ENCODE peak calls at places on chromosomes 7 and 10, in ten cellular contexts. One of them, this sample, is unnamed.

GRCh38 chr10:62185914-62186692 is 82.5 kb downstream of the RTKN2 start:
- DNase-seq in AG10803: no peak
- DNase-seq in CD8-positive, alpha-beta T cell: no peak
- DNase-seq in coronary artery: no peak
- DNase-seq in RWPE1: no peak
- DNase-seq in A549: no peak
- DNase-seq in fibroblast of pulmonary artery: no peak
- DNase-seq in heart left ventricle: no peak
- DNase-seq in heart right ventricle: no peak
- DNase-seq in IMR-90: no peak
- DNase-seq in this sample: peak

GRCh38 chr10:124619195-124619594 is 125.0 kb downstream of the FAM53B start:
- DNase-seq in AG10803: no peak
- DNase-seq in CD8-positive, alpha-beta T cell: no peak
- DNase-seq in coronary artery: no peak
- DNase-seq in RWPE1: peak
- DNase-seq in A549: no peak
- DNase-seq in fibroblast of pulmonary artery: no peak
- DNase-seq in heart left ventricle: no peak
- DNase-seq in heart right ventricle: no peak
- DNase-seq in IMR-90: peak
- DNase-seq in this sample: peak

GRCh38 chr10:129192344-129193128 is 274.5 kb upstream of the MGMT start:
- DNase-seq in AG10803: no peak
- DNase-seq in CD8-positive, alpha-beta T cell: no peak
- DNase-seq in coronary artery: no peak
- DNase-seq in RWPE1: peak
- DNase-seq in A549: no peak
- DNase-seq in fibroblast of pulmonary artery: no peak
- DNase-seq in heart left ventricle: peak
- DNase-seq in heart right ventricle: peak
- DNase-seq in IMR-90: no peak
- DNase-seq in this sample: no peak

GRCh38 chr10:118405933-118406332 is 63.8 kb upstream of the FAM204A start:
- DNase-seq in AG10803: peak
- DNase-seq in CD8-positive, alpha-beta T cell: no peak
- DNase-seq in coronary artery: no peak
- DNase-seq in RWPE1: no peak
- DNase-seq in A549: no peak
- DNase-seq in fibroblast of pulmonary artery: no peak
- DNase-seq in heart left ventricle: no peak
- DNase-seq in heart right ventricle: no peak
- DNase-seq in IMR-90: no peak
- DNase-seq in this sample: no peak

GRCh38 chr7:84507529-84507928 is 312.9 kb upstream of the SEMA3A start:
- DNase-seq in AG10803: no peak
- DNase-seq in CD8-positive, alpha-beta T cell: no peak
- DNase-seq in coronary artery: no peak
- DNase-seq in RWPE1: no peak
- DNase-seq in A549: no peak
- DNase-seq in fibroblast of pulmonary artery: no peak
- DNase-seq in heart left ventricle: no peak
- DNase-seq in heart right ventricle: no peak
- DNase-seq in IMR-90: no peak
- DNase-seq in this sample: no peak

GRCh38 chr10:4256971-4257370 is 472.0 kb upstream of the KLF6 start:
- DNase-seq in AG10803: no peak
- DNase-seq in CD8-positive, alpha-beta T cell: no peak
- DNase-seq in coronary artery: no peak
- DNase-seq in RWPE1: no peak
- DNase-seq in A549: no peak
- DNase-seq in fibroblast of pulmonary artery: no peak
- DNase-seq in heart left ventricle: no peak
- DNase-seq in heart right ventricle: no peak
- DNase-seq in IMR-90: no peak
- DNase-seq in this sample: no peak

GRCh38 chr7:2629740-2630681 is 1.8 kb upstream of the TTYH3 start:
- DNase-seq in AG10803: peak
- DNase-seq in CD8-positive, alpha-beta T cell: no peak
- DNase-seq in coronary artery: no peak
- DNase-seq in RWPE1: no peak
- DNase-seq in A549: no peak
- DNase-seq in fibroblast of pulmonary artery: peak
- DNase-seq in heart left ventricle: no peak
- DNase-seq in heart right ventricle: no peak
- DNase-seq in IMR-90: peak
- DNase-seq in this sample: no peak

GRCh38 chr10:44982496-44982895 is 3.9 kb upstream of the DEPP1 start:
- DNase-seq in AG10803: no peak
- DNase-seq in CD8-positive, alpha-beta T cell: no peak
- DNase-seq in coronary artery: no peak
- DNase-seq in RWPE1: no peak
- DNase-seq in A549: no peak
- DNase-seq in fibroblast of pulmonary artery: no peak
- DNase-seq in heart left ventricle: no peak
- DNase-seq in heart right ventricle: no peak
- DNase-seq in IMR-90: no peak
- DNase-seq in this sample: no peak

GRCh38 chr7:28855538-28856217 is 102.5 kb downstream of the TRIL start:
- DNase-seq in AG10803: peak
- DNase-seq in CD8-positive, alpha-beta T cell: no peak
- DNase-seq in coronary artery: no peak
- DNase-seq in RWPE1: peak
- DNase-seq in A549: peak
- DNase-seq in fibroblast of pulmonary artery: peak
- DNase-seq in heart left ventricle: no peak
- DNase-seq in heart right ventricle: no peak
- DNase-seq in IMR-90: peak
- DNase-seq in this sample: no peak

GRCh38 chr10:24415455-24416169 is 206.7 kb downstream of the KIAA1217 start:
- DNase-seq in AG10803: peak
- DNase-seq in CD8-positive, alpha-beta T cell: no peak
- DNase-seq in coronary artery: peak
- DNase-seq in RWPE1: peak
- DNase-seq in A549: no peak
- DNase-seq in fibroblast of pulmonary artery: peak
- DNase-seq in heart left ventricle: peak
- DNase-seq in heart right ventricle: peak
- DNase-seq in IMR-90: peak
- DNase-seq in this sample: no peak

GRCh38 chr10:126661356-126661755 is 9.1 kb downstream of the C10orf90 start:
- DNase-seq in AG10803: no peak
- DNase-seq in CD8-positive, alpha-beta T cell: no peak
- DNase-seq in coronary artery: no peak
- DNase-seq in RWPE1: no peak
- DNase-seq in A549: no peak
- DNase-seq in fibroblast of pulmonary artery: no peak
- DNase-seq in heart left ventricle: no peak
- DNase-seq in heart right ventricle: no peak
- DNase-seq in IMR-90: no peak
- DNase-seq in this sample: no peak

GRCh38 chr7:74598558-74598957 is 59.0 kb upstream of the GTF2I start:
- DNase-seq in AG10803: peak
- DNase-seq in CD8-positive, alpha-beta T cell: no peak
- DNase-seq in coronary artery: no peak
- DNase-seq in RWPE1: no peak
- DNase-seq in A549: no peak
- DNase-seq in fibroblast of pulmonary artery: no peak
- DNase-seq in heart left ventricle: no peak
- DNase-seq in heart right ventricle: no peak
- DNase-seq in IMR-90: peak
- DNase-seq in this sample: no peak

GRCh38 chr7:1053002-1053411 is 8.7 kb downstream of the GPR146 start:
- DNase-seq in AG10803: no peak
- DNase-seq in CD8-positive, alpha-beta T cell: no peak
- DNase-seq in coronary artery: no peak
- DNase-seq in RWPE1: no peak
- DNase-seq in A549: no peak
- DNase-seq in fibroblast of pulmonary artery: no peak
- DNase-seq in heart left ventricle: peak
- DNase-seq in heart right ventricle: peak
- DNase-seq in IMR-90: no peak
- DNase-seq in this sample: no peak

GRCh38 chr10:126198681-126199080 is 189.6 kb downstream of the ADAM12 start:
- DNase-seq in AG10803: no peak
- DNase-seq in CD8-positive, alpha-beta T cell: no peak
- DNase-seq in coronary artery: no peak
- DNase-seq in RWPE1: no peak
- DNase-seq in A549: no peak
- DNase-seq in fibroblast of pulmonary artery: no peak
- DNase-seq in heart left ventricle: no peak
- DNase-seq in heart right ventricle: no peak
- DNase-seq in IMR-90: no peak
- DNase-seq in this sample: no peak

GRCh38 chr7:156962897-156963296 is 13.4 kb downstream of the NOM1 start:
- DNase-seq in AG10803: no peak
- DNase-seq in CD8-positive, alpha-beta T cell: no peak
- DNase-seq in coronary artery: no peak
- DNase-seq in RWPE1: no peak
- DNase-seq in A549: no peak
- DNase-seq in fibroblast of pulmonary artery: no peak
- DNase-seq in heart left ventricle: no peak
- DNase-seq in heart right ventricle: no peak
- DNase-seq in IMR-90: no peak
- DNase-seq in this sample: no peak

GRCh38 chr7:148572067-148572522 is 18.5 kb upstream of the C7orf33 start:
- DNase-seq in AG10803: no peak
- DNase-seq in CD8-positive, alpha-beta T cell: no peak
- DNase-seq in coronary artery: no peak
- DNase-seq in RWPE1: no peak
- DNase-seq in A549: no peak
- DNase-seq in fibroblast of pulmonary artery: no peak
- DNase-seq in heart left ventricle: no peak
- DNase-seq in heart right ventricle: no peak
- DNase-seq in IMR-90: no peak
- DNase-seq in this sample: no peak

GRCh38 chr10:76306859-76307258 is 875.4 kb downstream of the LRMDA start:
- DNase-seq in AG10803: peak
- DNase-seq in CD8-positive, alpha-beta T cell: no peak
- DNase-seq in coronary artery: no peak
- DNase-seq in RWPE1: no peak
- DNase-seq in A549: no peak
- DNase-seq in fibroblast of pulmonary artery: peak
- DNase-seq in heart left ventricle: no peak
- DNase-seq in heart right ventricle: no peak
- DNase-seq in IMR-90: peak
- DNase-seq in this sample: no peak

GRCh38 chr10:62492012-62492869 is 118.1 kb downstream of the ZNF365 start:
- DNase-seq in AG10803: peak
- DNase-seq in CD8-positive, alpha-beta T cell: no peak
- DNase-seq in coronary artery: no peak
- DNase-seq in RWPE1: peak
- DNase-seq in A549: no peak
- DNase-seq in fibroblast of pulmonary artery: peak
- DNase-seq in heart left ventricle: no peak
- DNase-seq in heart right ventricle: no peak
- DNase-seq in IMR-90: peak
- DNase-seq in this sample: peak

GRCh38 chr7:94295805-94296204 is 98.9 kb upstream of the COL1A2 start:
- DNase-seq in AG10803: peak
- DNase-seq in CD8-positive, alpha-beta T cell: no peak
- DNase-seq in coronary artery: no peak
- DNase-seq in RWPE1: no peak
- DNase-seq in A549: peak
- DNase-seq in fibroblast of pulmonary artery: peak
- DNase-seq in heart left ventricle: no peak
- DNase-seq in heart right ventricle: peak
- DNase-seq in IMR-90: peak
- DNase-seq in this sample: no peak
- TF ChIP-seq CTCF in AG10803: peak
- TF ChIP-seq CTCF in CD8-positive, alpha-beta T cell: no peak
- TF ChIP-seq CTCF in coronary artery: peak
- TF ChIP-seq CTCF in RWPE1: no peak
- TF ChIP-seq CTCF in A549: peak
- TF ChIP-seq CTCF in fibroblast of pulmonary artery: peak
- TF ChIP-seq CTCF in heart left ventricle: peak
- TF ChIP-seq CTCF in heart right ventricle: peak
- TF ChIP-seq CTCF in IMR-90: peak
- TF ChIP-seq CTCF in this sample: no peak

DNA sequence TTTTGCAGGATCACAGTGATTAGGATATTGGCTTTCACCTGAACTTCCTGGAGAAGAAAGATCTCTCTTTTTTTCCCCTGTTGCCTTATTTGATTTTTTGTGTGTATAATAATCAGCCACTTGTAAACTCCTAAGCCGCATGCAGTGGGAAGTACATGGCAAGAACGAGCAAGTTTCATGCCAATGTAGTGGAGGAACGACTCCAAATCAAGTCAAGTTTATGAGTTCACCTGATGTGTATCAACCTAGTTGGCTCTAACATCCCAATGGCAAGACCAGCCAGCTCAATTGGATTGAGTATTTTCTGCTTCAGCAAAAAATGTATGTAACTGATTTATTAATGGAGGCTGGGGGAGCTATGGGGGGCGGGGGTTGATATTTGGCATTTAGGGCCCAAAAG is 65.6 kb upstream of the LYZL1 start:
- DNase-seq in AG10803: no peak
- DNase-seq in CD8-positive, alpha-beta T cell: no peak
- DNase-seq in coronary artery: no peak
- DNase-seq in RWPE1: no peak
- DNase-seq in A549: no peak
- DNase-seq in fibroblast of pulmonary artery: no peak
- DNase-seq in heart left ventricle: no peak
- DNase-seq in heart right ventricle: no peak
- DNase-seq in IMR-90: no peak
- DNase-seq in this sample: no peak
- TF ChIP-seq CTCF in AG10803: no peak
- TF ChIP-seq CTCF in CD8-positive, alpha-beta T cell: no peak
- TF ChIP-seq CTCF in coronary artery: no peak
- TF ChIP-seq CTCF in RWPE1: no peak
- TF ChIP-seq CTCF in A549: no peak
- TF ChIP-seq CTCF in fibroblast of pulmonary artery: no peak
- TF ChIP-seq CTCF in heart left ventricle: no peak
- TF ChIP-seq CTCF in heart right ventricle: no peak
- TF ChIP-seq CTCF in IMR-90: no peak
- TF ChIP-seq CTCF in this sample: no peak

DNA sequence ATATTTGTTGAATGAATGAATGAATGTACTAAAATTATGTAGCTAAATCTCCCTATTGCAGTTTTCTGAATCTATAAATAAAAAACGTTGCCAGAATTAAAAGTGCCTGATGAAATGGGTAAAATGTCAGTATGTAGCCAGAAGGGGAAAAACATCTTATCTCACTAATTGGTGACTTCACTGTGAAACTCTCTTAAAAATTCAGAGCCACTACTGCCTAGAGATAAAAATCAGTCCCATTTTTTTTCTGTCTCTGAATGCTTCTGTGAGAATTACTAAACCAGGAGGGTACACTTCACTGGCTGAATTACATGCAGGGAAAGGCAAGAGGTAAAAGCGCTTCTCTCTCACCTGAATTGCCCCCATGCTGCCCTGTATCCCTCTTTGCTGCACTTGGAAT is 69.6 kb upstream of the HPS1 start:
- DNase-seq in AG10803: peak
- DNase-seq in CD8-positive, alpha-beta T cell: no peak
- DNase-seq in coronary artery: no peak
- DNase-seq in RWPE1: no peak
- DNase-seq in A549: no peak
- DNase-seq in fibroblast of pulmonary artery: no peak
- DNase-seq in heart left ventricle: no peak
- DNase-seq in heart right ventricle: no peak
- DNase-seq in IMR-90: no peak
- DNase-seq in this sample: no peak
- TF ChIP-seq CTCF in AG10803: no peak
- TF ChIP-seq CTCF in CD8-positive, alpha-beta T cell: no peak
- TF ChIP-seq CTCF in coronary artery: no peak
- TF ChIP-seq CTCF in RWPE1: no peak
- TF ChIP-seq CTCF in A549: no peak
- TF ChIP-seq CTCF in fibroblast of pulmonary artery: no peak
- TF ChIP-seq CTCF in heart left ventricle: no peak
- TF ChIP-seq CTCF in heart right ventricle: no peak
- TF ChIP-seq CTCF in IMR-90: no peak
- TF ChIP-seq CTCF in this sample: no peak

GRCh38 chr10:104327745-104328635 is 10.3 kb downstream of the ITPRIP start:
- DNase-seq in AG10803: peak
- DNase-seq in CD8-positive, alpha-beta T cell: no peak
- DNase-seq in coronary artery: no peak
- DNase-seq in RWPE1: peak
- DNase-seq in A549: no peak
- DNase-seq in fibroblast of pulmonary artery: peak
- DNase-seq in heart left ventricle: peak
- DNase-seq in heart right ventricle: peak
- DNase-seq in IMR-90: peak
- DNase-seq in this sample: no peak
- TF ChIP-seq CTCF in AG10803: peak
- TF ChIP-seq CTCF in CD8-positive, alpha-beta T cell: no peak
- TF ChIP-seq CTCF in coronary artery: no peak
- TF ChIP-seq CTCF in RWPE1: no peak
- TF ChIP-seq CTCF in A549: no peak
- TF ChIP-seq CTCF in fibroblast of pulmonary artery: peak
- TF ChIP-seq CTCF in heart left ventricle: no peak
- TF ChIP-seq CTCF in heart right ventricle: no peak
- TF ChIP-seq CTCF in IMR-90: peak
- TF ChIP-seq CTCF in this sample: no peak